ENCODE peak calls at places on chromosome 2, in five cellular contexts. K is stimulated activated CD4-positive, alpha-beta T cell treated with anti-CD3 and anti-CD28 coated beads, Interleukin-2, amount 100 ng/mL, for 24 hours; N is AG04450; X is left kidney; C is B cell. Y is an unnamed sample.

GRCh38 chr2:217184242-217184641 is 324.4 kb upstream of the TNP1 start:
- DNase-seq in N (no peak), K (no peak), C (no peak), X (no peak), Y (no peak)

GRCh38 chr2:120842456-120843439 is 107.1 kb downstream of the GLI2 start:
- DNase-seq in N (no peak), K (no peak), X (no peak), C (no peak), Y (no peak)

GRCh38 chr2:71605173-71605641 is 151.8 kb downstream of the DYSF start:
- DNase-seq in X (no peak), K (no peak), N (no peak), C (no peak), Y (peak; percentile 68)

GRCh38 chr2:234181128-234181527 is 130.6 kb downstream of the SPP2 start:
- DNase-seq in X (no peak), C (no peak), N (no peak), K (no peak), Y (no peak)

GRCh38 chr2:53473236-53473635 is 294.4 kb upstream of the CHAC2 start:
- DNase-seq in C (no peak), K (no peak), N (no peak), X (no peak), Y (no peak)

GRCh38 chr2:48306409-48307284 is 223.3 kb upstream of the STON1 start:
- DNase-seq in C (no peak), X (no peak), K (no peak), N (no peak), Y (no peak)

GRCh38 chr2:156466739-156467405 is 30.7 kb downstream of the GPD2 start:
- DNase-seq in N (no peak), C (no peak), K (no peak), X (peak; percentile 4), Y (no peak)

GRCh38 chr2:69741281-69742169 is at the start of gene ANXA4:
- DNase-seq in K (peak; percentile 78), N (peak; percentile 45), C (peak; percentile 74), X (peak; percentile 90), Y (peak; percentile 97)

GRCh38 chr2:11697103-11697871 is 27.3 kb upstream of the NTSR2 start:
- DNase-seq in X (no peak), C (no peak), N (no peak), K (no peak), Y (peak; percentile 87)

GRCh38 chr2:232568161-232568560 is 17.7 kb downstream of the EIF4E2 start:
- DNase-seq in K (no peak), C (no peak), X (no peak), N (no peak), Y (no peak)

GRCh38 chr2:189411860-189412259 is 29.4 kb upstream of the WDR75 start:
- DNase-seq in X (peak; percentile 56), K (no peak), C (no peak), N (peak; percentile 90), Y (peak; percentile 24)

GRCh38 chr2:176584333-176584732 is 315.1 kb downstream of the MTX2 start:
- DNase-seq in K (no peak), C (no peak), N (no peak), X (peak; percentile 77), Y (no peak)

GRCh38 chr2:16508061-16508851 is 157.4 kb downstream of the CYRIA start:
- DNase-seq in X (peak; percentile 90), N (no peak), K (peak; percentile 39), C (no peak), Y (no peak)

GRCh38 chr2:207768891-207769596 is 662 bp downstream of the FZD5 start:
- DNase-seq in N (no peak), C (no peak), K (peak; percentile 42), X (peak; percentile 68), Y (no peak)

GRCh38 chr2:201574754-201575153 is 68.5 kb downstream of the TMEM237 start:
- DNase-seq in C (no peak), X (no peak), K (no peak), N (no peak), Y (no peak)

GRCh38 chr2:202237787-202238233 is 587 bp downstream of the SUMO1 start:
- DNase-seq in N (no peak), K (peak; percentile 28), X (peak; percentile 83), C (peak; percentile 10), Y (peak; percentile 26)

GRCh38 chr2:235968616-235969324 is 199.4 kb downstream of the GBX2 start:
- DNase-seq in N (no peak), X (peak; percentile 67), C (no peak), K (no peak), Y (peak; percentile 83)

GRCh38 chr2:204705243-204705971 is 160.1 kb downstream of the PARD3B start:
- DNase-seq in X (no peak), C (no peak), K (no peak), N (no peak), Y (no peak)

GRCh38 chr2:122528061-122528460 is 772.6 kb downstream of the TSN start:
- DNase-seq in K (no peak), N (no peak), X (no peak), C (no peak), Y (no peak)

GRCh38 chr2:88199912-88200682 is 30.0 kb downstream of the THNSL2 start:
- DNase-seq in X (peak; percentile 75), C (peak; percentile 38), N (no peak), K (peak; percentile 48), Y (no peak)

GRCh38 chr2:39432701-39433100 is 4.4 kb downstream of the MAP4K3 start:
- DNase-seq in K (no peak), X (no peak), C (no peak), N (no peak), Y (no peak)

GRCh38 chr2:66925128-66925527 is 472.0 kb upstream of the ETAA1 start:
- DNase-seq in N (no peak), X (no peak), C (no peak), K (no peak), Y (no peak)

GRCh38 chr2:59889305-59889704 is 664.1 kb downstream of the BCL11A start:
- DNase-seq in X (no peak), K (no peak), N (no peak), C (no peak), Y (no peak)

GRCh38 chr2:69509011-69509749 is 71.9 kb upstream of the NFU1 start:
- DNase-seq in K (no peak), X (no peak), N (no peak), C (no peak), Y (no peak)

GRCh38 chr2:54979645-54980044 is 70.6 kb downstream of the RTN4 start:
- DNase-seq in N (no peak), K (no peak), C (no peak), X (peak; percentile 71), Y (peak; percentile 68)

GRCh38 chr2:163191372-163191771 is 352.8 kb upstream of the KCNH7 start:
- DNase-seq in N (no peak), C (peak; percentile 6), X (peak; percentile 66), K (no peak), Y (no peak)

GRCh38 chr2:120341977-120342376 is 4.0 kb upstream of the INHBB start:
- DNase-seq in K (no peak), N (no peak), C (no peak), X (no peak), Y (no peak)

GRCh38 chr2:164065038-164065437 is 329.2 kb upstream of the FIGN start:
- DNase-seq in K (no peak), N (no peak), C (no peak), X (no peak), Y (no peak)

GRCh38 chr2:67085146-67085545 is 312.0 kb upstream of the ETAA1 start:
- DNase-seq in C (no peak), X (no peak), K (no peak), N (no peak), Y (no peak)

GRCh38 chr2:241002275-241003046 is 4.0 kb downstream of the SNED1 start:
- DNase-seq in K (no peak), X (no peak), C (peak; percentile 11), N (no peak), Y (no peak)

GRCh38 chr2:231597627-231598026 is 5.0 kb downstream of the TEX44 start:
- DNase-seq in K (no peak), X (no peak), N (no peak), C (no peak), Y (no peak)

GRCh38 chr2:74522516-74522915 is 3.5 kb downstream of the DQX1 start:
- DNase-seq in X (no peak), K (no peak), C (no peak), N (no peak), Y (no peak)

GRCh38 chr2:58866040-58866439 is 624.9 kb upstream of the FANCL start:
- DNase-seq in C (no peak), K (peak; percentile 2), N (no peak), X (no peak), Y (no peak)

GRCh38 chr2:200756618-200757321 is 54.9 kb upstream of the BZW1 start:
- DNase-seq in C (no peak), N (peak; percentile 52), K (no peak), X (no peak), Y (peak; percentile 71)

GRCh38 chr2:241867776-241868420 is 1.6 kb upstream of the RTP5 start:
- DNase-seq in C (peak; percentile 44), X (no peak), N (no peak), K (peak; percentile 54), Y (no peak)

GRCh38 chr2:160324161-160324768 is 124.2 kb upstream of the ITGB6 start:
- DNase-seq in X (peak; percentile 67), C (no peak), K (peak; percentile 62), N (no peak), Y (no peak)

GRCh38 chr2:1862881-1863280 is 118.6 kb upstream of the PXDN start:
- DNase-seq in N (no peak), C (no peak), K (no peak), X (no peak), Y (no peak)